ENCODE peak calls at places on chromosomes 1 and 21, in nine cellular contexts. R, Z, T, H, C, M, Y, B and U are unnamed samples.

GRCh38 chr21:45162115-45162514 is 87.7 kb downstream of the ADARB1 start:
- DNase-seq in R (no peak), Z (no peak), T (no peak), H (no peak), C (no peak), M (no peak), Y (no peak), B (no peak), U (no peak)

GRCh38 chr1:172935062-172935592 is 115.6 kb downstream of the TNFSF18 start:
- DNase-seq in R (no peak), Z (no peak), T (no peak), H (no peak), C (no peak), M (no peak), Y (no peak), B (no peak), U (peak)

GRCh38 chr1:226666164-226666506 is 72.9 kb downstream of the ITPKB start:
- DNase-seq in R (no peak), Z (no peak), T (no peak), H (no peak), C (no peak), M (no peak), Y (no peak), B (no peak), U (no peak)

GRCh38 chr1:234502785-234503184 is 23.8 kb upstream of the TARBP1 start:
- DNase-seq in R (no peak), Z (no peak), T (no peak), H (no peak), C (no peak), M (no peak), Y (no peak), B (no peak), U (no peak)

GRCh38 chr1:213371769-213372619 is 321.0 kb downstream of the RPS6KC1 start:
- DNase-seq in R (peak), Z (no peak), T (peak), H (no peak), C (no peak), M (no peak), Y (no peak), B (no peak), U (no peak)

GRCh38 chr1:51491166-51491981 is 27.7 kb downstream of the EPS15 start:
- DNase-seq in R (peak), Z (no peak), T (no peak), H (no peak), C (peak), M (no peak), Y (no peak), B (no peak), U (no peak)

GRCh38 chr1:78987042-78987441 is 19.5 kb downstream of the ADGRL4 start:
- DNase-seq in R (no peak), Z (no peak), T (no peak), H (no peak), C (no peak), M (no peak), Y (no peak), B (no peak), U (no peak)

GRCh38 chr1:993379-993995 is 6.4 kb downstream of the HES4 start:
- DNase-seq in R (no peak), Z (no peak), T (no peak), H (no peak), C (no peak), M (no peak), Y (no peak), B (no peak), U (no peak)

GRCh38 chr1:173478099-173478555 is 992 bp downstream of the PRDX6 start:
- DNase-seq in R (peak), Z (peak), T (no peak), H (peak), C (no peak), M (peak), Y (no peak), B (peak), U (peak)

GRCh38 chr1:40774266-40774998 is 9.2 kb upstream of the KCNQ4 start:
- DNase-seq in R (peak), Z (no peak), T (peak), H (peak), C (peak), M (no peak), Y (no peak), B (peak), U (peak)